ENCODE peak calls at places on chromosomes 6 and 20, in six cellular contexts. M is fibroblast of the aortic adventitia; Z is AG08396; O is LNCaP clone FGC; U is stimulated activated CD4-positive, alpha-beta T cell treated with anti-CD3 and anti-CD28 coated beads, TNF-alpha, amount 100 ng/mL, for 24 hours; X is OCI-M1. G is an unnamed sample.

GRCh38 chr20:38428800-38429199 is 6.3 kb downstream of the SNHG17 start:
- DNase-seq in M (no peak), Z (no peak), O (no peak), U (no peak), X (no peak), G (no peak)

GRCh38 chr20:3749689-3750639 is 17.5 kb downstream of the HSPA12B start:
- DNase-seq in M (no peak), Z (peak), O (no peak), U (no peak), X (no peak), G (no peak)

GRCh38 chr6:11702039-11702795 is 76.4 kb downstream of the ADTRP start:
- DNase-seq in M (peak), Z (peak), O (no peak), U (no peak), X (no peak), G (no peak)

GRCh38 chr6:14066782-14067406 is 50.7 kb upstream of the CD83 start:
- DNase-seq in M (peak), Z (peak), O (peak), U (no peak), X (peak), G (no peak)

GRCh38 chr20:9154464-9155024 is 85.7 kb downstream of the PLCB4 start:
- DNase-seq in M (no peak), Z (no peak), O (no peak), U (no peak), X (no peak), G (no peak)

GRCh38 chr6:108621117-108621516 is 60.4 kb downstream of the FOXO3 start:
- DNase-seq in M (peak), Z (peak), O (no peak), U (no peak), X (no peak), G (peak)

GRCh38 chr6:89492025-89492640 is 59.2 kb downstream of the ANKRD6 start:
- DNase-seq in M (no peak), Z (no peak), O (no peak), U (no peak), X (no peak), G (no peak)

GRCh38 chr20:63850689-63851547 is 10.4 kb upstream of the ABHD16B start:
- DNase-seq in M (no peak), Z (no peak), O (no peak), U (peak), X (no peak), G (no peak)

GRCh38 chr6:142871910-142872331 is 73.1 kb downstream of the HIVEP2 start:
- DNase-seq in M (peak), Z (peak), O (no peak), U (no peak), X (peak), G (no peak)

GRCh38 chr6:164962805-164963204 is 346.6 kb downstream of the C6orf118 start:
- DNase-seq in M (no peak), Z (no peak), O (no peak), U (no peak), X (no peak), G (no peak)

GRCh38 chr20:3367125-3367524 is 40.3 kb downstream of the DNAAF9 start:
- DNase-seq in M (no peak), Z (no peak), O (no peak), U (no peak), X (no peak), G (no peak)